ENCODE peak calls at places on chromosomes 12 and 14, in eight cellular contexts. F is tibial nerve; D is EL; R is CD8-positive, alpha-beta memory T cell; Y is NCI-H146; P is chondrocyte; I is NCI-H1436; M is AG09309. T is an unnamed sample.

GRCh38 chr14:24082411-24083080 is 11.2 kb downstream of the CPNE6 start:
- DNase-seq in M (no peak), F (no peak), I (no peak), D (no peak), R (no peak), Y (peak), P (no peak), T (no peak)

GRCh38 chr14:103848720-103849077 is 1.3 kb upstream of the PPP1R13B start:
- DNase-seq in D (no peak), M (no peak), I (no peak), F (no peak), P (no peak), R (no peak), Y (no peak), T (no peak)

GRCh38 chr12:89693639-89694202 is 14.9 kb downstream of the ATP2B1 start:
- DNase-seq in Y (no peak), M (no peak), F (no peak), P (no peak), I (no peak), R (no peak), D (peak), T (no peak)

GRCh38 chr12:57810450-57810849 is 8.1 kb downstream of the AVIL start:
- DNase-seq in I (no peak), P (peak), R (no peak), D (peak), Y (no peak), M (no peak), F (no peak), T (no peak)

GRCh38 chr12:111367661-111368221 is 1.2 kb downstream of the PHETA1 start:
- DNase-seq in M (no peak), F (no peak), P (no peak), I (no peak), D (peak), R (no peak), Y (no peak), T (no peak)

GRCh38 chr12:46218509-46219095 is 50.2 kb downstream of the SLC38A1 start:
- DNase-seq in M (no peak), I (no peak), F (no peak), Y (no peak), R (no peak), P (no peak), D (no peak), T (no peak)

GRCh38 chr12:19021240-19021639 is 108.3 kb upstream of the PLEKHA5 start:
- DNase-seq in Y (no peak), M (no peak), F (no peak), D (no peak), R (no peak), I (no peak), P (no peak), T (no peak)

GRCh38 chr14:97517566-97518234 is 720.5 kb downstream of the VRK1 start:
- DNase-seq in P (no peak), I (no peak), Y (no peak), R (no peak), D (no peak), M (no peak), F (no peak), T (no peak)

GRCh38 chr12:6312529-6313325 is 2.2 kb downstream of the PLEKHG6 start:
- DNase-seq in P (no peak), D (peak), I (peak), M (no peak), R (no peak), F (no peak), Y (peak), T (no peak)

T was measured in midbrain.